ENCODE peak calls at places on chromosomes 6 and 20, in seven cellular contexts. One of them, this sample, is unnamed.

GRCh38 chr6:152472325-152472724 is 164.8 kb downstream of the SYNE1 start:
- DNase-seq in mammary epithelial cell: no peak
- DNase-seq in left ventricle myocardium inferior: no peak
- DNase-seq in HCT116: no peak
- DNase-seq in AG04450: no peak
- DNase-seq in psoas muscle: no peak
- DNase-seq in heart right ventricle: no peak
- DNase-seq in this sample: no peak

GRCh38 chr6:156988276-156989158 is 211.3 kb downstream of the ARID1B start:
- DNase-seq in mammary epithelial cell: peak; percentile 35
- DNase-seq in left ventricle myocardium inferior: no peak
- DNase-seq in HCT116: no peak
- DNase-seq in AG04450: no peak
- DNase-seq in psoas muscle: no peak
- DNase-seq in heart right ventricle: no peak
- DNase-seq in this sample: no peak

GRCh38 chr20:23111944-23112342 is 25.8 kb upstream of the CD93 start:
- DNase-seq in mammary epithelial cell: no peak
- DNase-seq in left ventricle myocardium inferior: no peak
- DNase-seq in HCT116: no peak
- DNase-seq in AG04450: no peak
- DNase-seq in psoas muscle: no peak
- DNase-seq in heart right ventricle: no peak
- DNase-seq in this sample: no peak

GRCh38 chr6:125924169-125924568 is 32.4 kb upstream of the HINT3 start:
- DNase-seq in mammary epithelial cell: peak; percentile 78
- DNase-seq in left ventricle myocardium inferior: no peak
- DNase-seq in HCT116: no peak
- DNase-seq in AG04450: no peak
- DNase-seq in psoas muscle: no peak
- DNase-seq in heart right ventricle: no peak
- DNase-seq in this sample: no peak

GRCh38 chr6:30724906-30725667 is 4.9 kb downstream of the TUBB start:
- DNase-seq in mammary epithelial cell: no peak
- DNase-seq in left ventricle myocardium inferior: no peak
- DNase-seq in HCT116: no peak
- DNase-seq in AG04450: no peak
- DNase-seq in psoas muscle: no peak
- DNase-seq in heart right ventricle: no peak
- DNase-seq in this sample: no peak

GRCh38 chr6:149457316-149457884 is 27.4 kb downstream of the ZC3H12D start:
- DNase-seq in mammary epithelial cell: no peak
- DNase-seq in left ventricle myocardium inferior: peak; percentile 54
- DNase-seq in HCT116: no peak
- DNase-seq in AG04450: no peak
- DNase-seq in psoas muscle: no peak
- DNase-seq in heart right ventricle: no peak
- DNase-seq in this sample: no peak

GRCh38 chr6:145247677-145248419 is 487.5 kb downstream of the EPM2A start:
- DNase-seq in mammary epithelial cell: peak; percentile 83
- DNase-seq in left ventricle myocardium inferior: no peak
- DNase-seq in HCT116: no peak
- DNase-seq in AG04450: peak; percentile 88
- DNase-seq in psoas muscle: no peak
- DNase-seq in heart right ventricle: no peak
- DNase-seq in this sample: peak; percentile 59

GRCh38 chr6:154606457-154606856 is 96.0 kb upstream of the CNKSR3 start:
- DNase-seq in mammary epithelial cell: peak; percentile 96
- DNase-seq in left ventricle myocardium inferior: no peak
- DNase-seq in HCT116: no peak
- DNase-seq in AG04450: no peak
- DNase-seq in psoas muscle: no peak
- DNase-seq in heart right ventricle: no peak
- DNase-seq in this sample: no peak

GRCh38 chr6:117728626-117729025 is 53.4 kb downstream of the NUS1 start:
- DNase-seq in mammary epithelial cell: no peak
- DNase-seq in left ventricle myocardium inferior: no peak
- DNase-seq in HCT116: no peak
- DNase-seq in AG04450: no peak
- DNase-seq in psoas muscle: no peak
- DNase-seq in heart right ventricle: no peak
- DNase-seq in this sample: no peak

GRCh38 chr6:121886223-121886830 is 450.9 kb downstream of the GJA1 start:
- DNase-seq in mammary epithelial cell: peak; percentile 3
- DNase-seq in left ventricle myocardium inferior: no peak
- DNase-seq in HCT116: no peak
- DNase-seq in AG04450: no peak
- DNase-seq in psoas muscle: no peak
- DNase-seq in heart right ventricle: no peak
- DNase-seq in this sample: no peak

GRCh38 chr6:13011612-13012146 is 295.1 kb downstream of the PHACTR1 start:
- DNase-seq in mammary epithelial cell: no peak
- DNase-seq in left ventricle myocardium inferior: no peak
- DNase-seq in HCT116: no peak
- DNase-seq in AG04450: no peak
- DNase-seq in psoas muscle: no peak
- DNase-seq in heart right ventricle: no peak
- DNase-seq in this sample: no peak

GRCh38 chr6:37134622-37135191 is 35.2 kb upstream of the PIM1 start:
- DNase-seq in mammary epithelial cell: peak; percentile 95
- DNase-seq in left ventricle myocardium inferior: no peak
- DNase-seq in HCT116: peak; percentile 79
- DNase-seq in AG04450: peak; percentile 69
- DNase-seq in psoas muscle: peak; percentile 64
- DNase-seq in heart right ventricle: no peak
- DNase-seq in this sample: peak; percentile 87

GRCh38 chr6:2839982-2840793 is 1.5 kb downstream of the SERPINB1 start:
- DNase-seq in mammary epithelial cell: peak; percentile 72
- DNase-seq in left ventricle myocardium inferior: no peak
- DNase-seq in HCT116: no peak
- DNase-seq in AG04450: no peak
- DNase-seq in psoas muscle: no peak
- DNase-seq in heart right ventricle: no peak
- DNase-seq in this sample: no peak

GRCh38 chr6:2840794-2841061 is 935 bp downstream of the SERPINB1 start:
- DNase-seq in mammary epithelial cell: no peak
- DNase-seq in left ventricle myocardium inferior: no peak
- DNase-seq in HCT116: no peak
- DNase-seq in AG04450: no peak
- DNase-seq in psoas muscle: no peak
- DNase-seq in heart right ventricle: no peak
- DNase-seq in this sample: no peak

GRCh38 chr6:2842139-2842552 is 483 bp upstream of the SERPINB1 start:
- DNase-seq in mammary epithelial cell: no peak
- DNase-seq in left ventricle myocardium inferior: no peak
- DNase-seq in HCT116: no peak
- DNase-seq in AG04450: no peak
- DNase-seq in psoas muscle: no peak
- DNase-seq in heart right ventricle: no peak
- DNase-seq in this sample: no peak

GRCh38 chr6:2841264-2842138 is at the start of gene SERPINB1:
- DNase-seq in mammary epithelial cell: peak; percentile 86
- DNase-seq in left ventricle myocardium inferior: peak; percentile 91
- DNase-seq in HCT116: peak; percentile 81
- DNase-seq in AG04450: peak; percentile 91
- DNase-seq in psoas muscle: peak; percentile 92
- DNase-seq in heart right ventricle: peak; percentile 90
- DNase-seq in this sample: peak; percentile 75

DNA sequence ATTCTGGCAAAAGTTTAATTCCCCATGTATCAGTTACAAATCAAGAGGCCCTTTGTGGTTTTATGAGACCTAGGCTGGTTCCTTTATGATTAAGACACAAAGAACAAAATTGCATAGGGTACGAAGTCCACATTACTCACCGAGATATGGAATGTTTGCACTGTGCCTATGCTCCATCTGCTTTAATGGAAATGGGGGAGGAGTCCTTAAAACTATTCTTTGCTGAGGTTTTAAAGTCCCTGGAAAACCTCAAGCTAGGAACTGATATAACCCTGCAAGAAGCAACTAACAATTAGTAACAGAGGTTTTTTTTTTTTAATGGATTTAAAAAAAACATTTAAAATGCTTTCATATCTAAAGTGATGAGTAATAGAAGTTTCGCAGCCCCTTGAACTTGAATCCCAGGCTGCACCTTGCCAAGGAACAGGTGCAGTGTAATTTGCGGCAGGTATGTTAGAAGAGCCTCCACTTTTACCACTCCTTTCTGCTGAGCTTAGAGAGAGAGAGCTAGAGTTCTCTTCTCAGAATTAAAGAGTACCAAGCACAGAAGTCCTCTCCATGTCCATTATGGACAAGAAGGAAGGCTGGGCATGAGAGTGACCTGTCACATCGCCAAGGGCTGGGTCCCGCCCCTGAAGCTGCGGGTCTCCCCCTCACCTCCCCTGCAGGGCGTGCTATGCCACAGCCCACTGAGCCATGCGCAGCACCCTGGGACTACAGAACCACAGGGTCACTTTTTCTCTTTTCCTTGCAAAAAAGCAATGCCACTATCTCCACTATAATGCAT is 2.3 kb downstream of the SERPINB1 start:
- DNase-seq in mammary epithelial cell: peak; percentile 83
- DNase-seq in left ventricle myocardium inferior: no peak
- DNase-seq in HCT116: peak; percentile 79
- DNase-seq in AG04450: no peak
- DNase-seq in psoas muscle: no peak
- DNase-seq in heart right ventricle: no peak
- DNase-seq in this sample: no peak
- H3K27ac ChIP-seq in mammary epithelial cell: peak overlapping the region; percentile 91
- H3K27ac ChIP-seq in left ventricle myocardium inferior: peak overlapping the region; percentile 98
- H3K27ac ChIP-seq in HCT116: peak overlapping the region; percentile 64
- H3K27ac ChIP-seq in AG04450: peak overlapping the region; percentile 24
- H3K27ac ChIP-seq in psoas muscle: peak overlapping the region; percentile 97
- H3K27ac ChIP-seq in heart right ventricle: no peak overlapping the region
- H3K27ac ChIP-seq in this sample: peak overlapping the region; percentile 2

GRCh38 chr6:24126586-24127192 is 674 bp downstream of the NRSN1 start:
- DNase-seq in mammary epithelial cell: peak; percentile 40
- DNase-seq in left ventricle myocardium inferior: no peak
- DNase-seq in HCT116: peak; percentile 7
- DNase-seq in AG04450: no peak
- DNase-seq in psoas muscle: no peak
- DNase-seq in heart right ventricle: peak; percentile 28
- DNase-seq in this sample: no peak
- H3K4me3 ChIP-seq in mammary epithelial cell: no peak overlapping the region
- H3K4me3 ChIP-seq in left ventricle myocardium inferior: no peak overlapping the region
- H3K4me3 ChIP-seq in HCT116: no peak overlapping the region
- H3K4me3 ChIP-seq in AG04450: no peak overlapping the region
- H3K4me3 ChIP-seq in psoas muscle: no peak overlapping the region
- H3K4me3 ChIP-seq in heart right ventricle: no peak overlapping the region
- H3K4me3 ChIP-seq in this sample: no peak overlapping the region

DNA sequence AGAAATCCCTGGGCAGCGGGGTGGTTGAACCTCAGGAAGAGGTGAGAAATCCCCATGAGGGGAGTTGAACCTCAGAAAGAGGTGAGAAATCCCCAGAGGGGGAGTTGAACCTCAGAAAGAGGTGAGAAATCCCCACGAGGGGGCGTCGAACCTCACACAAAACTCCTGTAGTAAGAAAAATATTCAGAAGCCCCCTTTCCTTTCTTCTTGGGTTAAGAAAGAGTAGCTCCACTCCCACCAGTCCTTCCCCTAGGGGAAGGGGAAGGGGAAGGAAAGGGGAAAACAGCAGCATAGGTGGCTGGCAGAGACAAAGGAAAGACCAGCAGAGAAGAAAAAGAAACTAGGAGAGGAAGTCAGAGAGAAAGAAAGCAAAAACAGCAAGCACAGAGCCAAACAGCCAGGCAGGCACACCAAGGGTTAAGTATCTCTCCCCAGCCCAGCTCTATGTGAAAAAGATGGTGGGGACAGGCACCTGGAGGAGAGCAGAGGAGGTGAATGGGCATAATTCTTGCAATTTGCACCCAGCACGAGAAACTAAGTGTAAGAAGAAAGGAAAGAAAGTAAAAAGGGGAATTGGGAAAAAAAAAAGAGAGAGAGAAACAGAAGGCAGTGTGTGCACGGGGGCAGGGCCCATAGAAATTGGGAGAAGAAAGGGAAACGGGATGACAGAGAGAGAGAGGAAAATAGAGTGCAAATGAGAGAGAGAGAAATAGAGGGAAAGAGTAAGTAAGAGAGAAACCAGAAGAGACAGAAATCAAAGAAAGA is 88.2 kb downstream of the PLG start:
- DNase-seq in mammary epithelial cell: no peak
- DNase-seq in left ventricle myocardium inferior: no peak
- DNase-seq in HCT116: peak; percentile 19
- DNase-seq in AG04450: no peak
- DNase-seq in psoas muscle: no peak
- DNase-seq in heart right ventricle: no peak
- DNase-seq in this sample: no peak
- TF ChIP-seq CTCF in mammary epithelial cell: peak; percentile 17
- TF ChIP-seq CTCF in left ventricle myocardium inferior: no peak
- TF ChIP-seq CTCF in HCT116: no peak
- TF ChIP-seq CTCF in AG04450: no peak
- TF ChIP-seq CTCF in psoas muscle: no peak
- TF ChIP-seq CTCF in heart right ventricle: no peak
- TF ChIP-seq CTCF in this sample: peak; percentile 30

GRCh38 chr20:2948968-2949367 is 75.7 kb downstream of the PTPRA start:
- DNase-seq in mammary epithelial cell: no peak
- DNase-seq in left ventricle myocardium inferior: no peak
- DNase-seq in HCT116: no peak
- DNase-seq in AG04450: no peak
- DNase-seq in psoas muscle: no peak
- DNase-seq in heart right ventricle: no peak
- DNase-seq in this sample: no peak

GRCh38 chr20:2942439-2942838 is 69.2 kb downstream of the PTPRA start:
- DNase-seq in mammary epithelial cell: no peak
- DNase-seq in left ventricle myocardium inferior: no peak
- DNase-seq in HCT116: no peak
- DNase-seq in AG04450: no peak
- DNase-seq in psoas muscle: no peak
- DNase-seq in heart right ventricle: peak; percentile 26
- DNase-seq in this sample: no peak

DNA sequence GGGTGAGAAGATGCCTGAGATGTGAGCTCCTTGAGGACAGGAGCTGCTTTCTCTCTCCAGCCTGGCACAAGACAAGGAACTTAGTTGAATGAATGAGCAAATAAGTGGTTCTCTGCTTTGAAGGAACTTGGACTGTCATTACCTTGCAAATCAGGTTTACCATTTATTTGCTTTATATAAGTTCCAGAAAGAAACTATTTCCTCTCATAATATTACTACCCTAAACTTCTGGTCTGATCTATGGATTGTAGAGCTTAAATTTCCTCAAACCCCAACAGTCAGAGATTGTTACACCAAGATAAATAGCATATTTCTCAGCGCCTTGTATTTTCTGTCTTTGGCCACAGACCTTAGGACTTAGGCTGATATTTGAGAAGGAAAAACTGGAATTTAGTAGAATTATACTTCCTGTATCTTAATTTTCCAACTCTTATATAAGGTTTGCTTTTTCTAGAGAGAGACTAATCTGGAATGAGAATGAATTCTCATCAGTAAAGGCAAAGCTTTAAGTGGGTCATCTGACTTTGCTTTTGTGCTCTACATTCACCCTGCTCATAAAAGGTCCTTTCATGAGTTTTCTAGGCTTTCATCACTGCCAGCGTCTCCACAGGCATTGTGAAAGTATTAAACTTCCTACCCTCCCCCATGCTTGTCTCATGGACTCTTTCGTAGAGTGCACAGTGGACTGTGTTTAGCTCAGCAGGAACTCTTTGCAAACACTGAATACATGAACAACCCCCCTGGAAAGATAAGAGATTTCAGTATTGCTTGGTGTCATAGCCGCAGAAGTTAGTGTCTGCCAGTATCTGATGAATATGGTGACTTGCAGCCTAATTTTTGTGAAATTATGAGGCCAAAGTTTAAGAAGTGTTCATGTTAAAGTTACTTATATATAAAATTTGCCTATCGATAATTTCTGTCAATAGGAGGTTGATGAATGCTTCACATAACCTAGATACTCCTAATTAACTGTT is 74.0 kb downstream of the PTPRA start:
- DNase-seq in mammary epithelial cell: peak; percentile 69
- DNase-seq in left ventricle myocardium inferior: no peak
- DNase-seq in HCT116: no peak
- DNase-seq in AG04450: peak; percentile 15
- DNase-seq in psoas muscle: no peak
- DNase-seq in heart right ventricle: no peak
- DNase-seq in this sample: no peak
- H3K27ac ChIP-seq in mammary epithelial cell: no peak overlapping the region
- H3K27ac ChIP-seq in left ventricle myocardium inferior: no peak overlapping the region
- H3K27ac ChIP-seq in HCT116: no peak overlapping the region
- H3K27ac ChIP-seq in AG04450: peak overlapping the region; percentile 22
- H3K27ac ChIP-seq in psoas muscle: no peak overlapping the region
- H3K27ac ChIP-seq in heart right ventricle: no peak overlapping the region
- H3K27ac ChIP-seq in this sample: no peak overlapping the region